ENCODE peak calls at places on chromosomes 4 and X, in four cellular contexts. K is AG09309, N is H1, C is Peyer's patch. O is an unnamed sample.

GRCh38 chrX:121455890-121456289 is 408.5 kb downstream of the GLUD2 start:
- DNase-seq in K (no peak), N (no peak), C (no peak), O (no peak)

GRCh38 chr4:128386761-128387599 is 99.4 kb upstream of the PGRMC2 start:
- DNase-seq in K (peak), N (no peak), C (peak), O (peak)

GRCh38 chrX:45505214-45505613 is 304.5 kb upstream of the DIPK2B start:
- DNase-seq in K (no peak), N (no peak), C (no peak), O (peak)

GRCh38 chrX:20743054-20743453 is 476.3 kb upstream of the RPS6KA3 start:
- DNase-seq in K (no peak), N (no peak), C (no peak), O (no peak)

GRCh38 chr4:75146223-75146622 is 213.3 kb downstream of the PARM1 start:
- DNase-seq in K (no peak), N (no peak), C (no peak), O (no peak)

GRCh38 chr4:183407128-183407585 is 37.3 kb upstream of the CDKN2AIP start:
- DNase-seq in K (no peak), N (peak), C (peak), O (peak)

GRCh38 chrX:40326186-40326965 is 228.6 kb upstream of the BCOR start:
- DNase-seq in K (no peak), N (no peak), C (no peak), O (no peak)

GRCh38 chr4:158996669-158997074 is 106.2 kb upstream of the RAPGEF2 start:
- DNase-seq in K (peak), N (no peak), C (no peak), O (peak)

GRCh38 chrX:41718481-41719245 is 5.3 kb upstream of the GPR82 start:
- DNase-seq in K (no peak), N (peak), C (no peak), O (no peak)

GRCh38 chr4:40516651-40517050 is 113.0 kb downstream of the RBM47 start:
- DNase-seq in K (no peak), N (no peak), C (peak), O (no peak)

GRCh38 chrX:76366972-76367371 is 60.5 kb upstream of the MAGEE1 start:
- DNase-seq in K (no peak), N (no peak), C (no peak), O (no peak)

GRCh38 chrX:140433582-140433981 is 71.3 kb downstream of the SOX3 start:
- DNase-seq in K (no peak), N (no peak), C (no peak), O (no peak)

GRCh38 chr4:7295201-7295916 is 103.0 kb downstream of the SORCS2 start:
- DNase-seq in K (no peak), N (no peak), C (peak), O (no peak)

GRCh38 chr4:1216869-1217294 is 32.0 kb downstream of the CTBP1 start:
- DNase-seq in K (no peak), N (no peak), C (peak), O (no peak)

O was measured in skeletal muscle cell.